ENCODE peak calls at places on chromosomes 1 and 21, in seven cellular contexts. Y is heart right ventricle; S is body of pancreas; O is psoas muscle; K is HFFc6; V is globus pallidus; J is activated naive CD4-positive, alpha-beta T cell treated with anti-CD3 and anti-CD28 coated beads for 36 hours. M is an unnamed sample.
A peak's percentile ranks its signal among the peaks of the same experiment; 100 is the strongest.

GRCh38 chr21:37276377-37276776 is 9.2 kb upstream of the VPS26C start:
- DNase-seq in Y (no peak), S (no peak), O (no peak), K (no peak), V (no peak), J (no peak), M (no peak)

GRCh38 chr1:209576392-209576791 is 7.1 kb upstream of the CAMK1G start:
- DNase-seq in Y (no peak), S (no peak), O (no peak), K (no peak), V (no peak), J (no peak), M (no peak)

GRCh38 chr1:228088586-228089498 is 6.3 kb downstream of the ARF1 start:
- DNase-seq in Y (no peak), S (peak; percentile 10), O (peak; percentile 49), K (no peak), V (no peak), J (no peak), M (no peak)

GRCh38 chr1:11845641-11846335 is 1.8 kb downstream of the NPPA start:
- DNase-seq in Y (no peak), S (no peak), O (no peak), K (no peak), V (no peak), J (no peak), M (no peak)

GRCh38 chr1:153770812-153771211 is 4.4 kb upstream of the SLC27A3 start:
- DNase-seq in Y (peak; percentile 66), S (no peak), O (no peak), K (no peak), V (no peak), J (no peak), M (no peak)

GRCh38 chr1:21084111-21084510 is 92.6 kb downstream of the EIF4G3 start:
- DNase-seq in Y (no peak), S (no peak), O (no peak), K (no peak), V (no peak), J (peak; percentile 7), M (no peak)

GRCh38 chr1:228332797-228333738 is 73.6 kb downstream of the TRIM11 start:
- DNase-seq in Y (no peak), S (peak; percentile 3), O (peak; percentile 50), K (no peak), V (no peak), J (no peak), M (no peak)

GRCh38 chr21:41778974-41779600 is 12.2 kb upstream of the RIPK4 start:
- DNase-seq in Y (no peak), S (peak; percentile 74), O (no peak), K (no peak), V (no peak), J (no peak), M (no peak)

GRCh38 chr1:168408531-168409242 is 128.0 kb downstream of the TBX19 start:
- DNase-seq in Y (no peak), S (no peak), O (no peak), K (peak; percentile 6), V (no peak), J (peak; percentile 82), M (peak; percentile 30)

GRCh38 chr1:204073837-204074273 is 940 bp downstream of the SOX13 start:
- DNase-seq in Y (no peak), S (peak; percentile 38), O (peak; percentile 64), K (no peak), V (peak; percentile 49), J (no peak), M (no peak)

GRCh38 chr1:154324669-154325582 is at the start of gene ATP8B2:
- DNase-seq in Y (peak; percentile 80), S (peak; percentile 77), O (peak; percentile 83), K (peak; percentile 64), V (peak; percentile 70), J (peak; percentile 90), M (peak; percentile 76)

GRCh38 chr1:86409416-86410021 is 13.4 kb upstream of the ODF2L start:
- DNase-seq in Y (no peak), S (no peak), O (no peak), K (no peak), V (no peak), J (no peak), M (no peak)

GRCh38 chr1:41342774-41343355 is 18.4 kb upstream of the FOXO6 start:
- DNase-seq in Y (no peak), S (no peak), O (no peak), K (no peak), V (no peak), J (no peak), M (no peak)

GRCh38 chr1:153776971-153777370 is 1.8 kb downstream of the SLC27A3 start:
- DNase-seq in Y (no peak), S (no peak), O (no peak), K (no peak), V (no peak), J (no peak), M (no peak)

GRCh38 chr1:156004843-156005593 is 15.7 kb downstream of the SSR2 start:
- DNase-seq in Y (no peak), S (no peak), O (no peak), K (no peak), V (no peak), J (peak; percentile 46), M (no peak)

GRCh38 chr1:214458541-214458940 is 92.9 kb downstream of the PTPN14 start:
- DNase-seq in Y (no peak), S (no peak), O (no peak), K (no peak), V (no peak), J (no peak), M (no peak)

GRCh38 chr21:26148071-26148470 is 22.5 kb downstream of the APP start:
- DNase-seq in Y (no peak), S (no peak), O (no peak), K (no peak), V (no peak), J (no peak), M (no peak)

GRCh38 chr1:192550922-192551534 is 24.5 kb upstream of the RGS1 start:
- DNase-seq in Y (no peak), S (no peak), O (no peak), K (peak; percentile 91), V (no peak), J (peak; percentile 34), M (no peak)

GRCh38 chr1:42952353-42953001 is 6.2 kb downstream of the SLC2A1 start:
- DNase-seq in Y (no peak), S (no peak), O (no peak), K (no peak), V (no peak), J (no peak), M (no peak)

GRCh38 chr1:234125283-234125682 is 220.8 kb downstream of the SLC35F3 start:
- DNase-seq in Y (no peak), S (peak; percentile 37), O (no peak), K (no peak), V (no peak), J (peak; percentile 57), M (peak; percentile 8)

GRCh38 chr21:45129231-45129923 is 55.0 kb downstream of the ADARB1 start:
- DNase-seq in Y (peak; percentile 48), S (no peak), O (peak; percentile 75), K (peak; percentile 39), V (no peak), J (no peak), M (no peak)

GRCh38 chr21:31665397-31665796 is 5.9 kb downstream of the SOD1 start:
- DNase-seq in Y (no peak), S (no peak), O (no peak), K (no peak), V (no peak), J (peak; percentile 66), M (no peak)

GRCh38 chr1:203648281-203648680 is 21.6 kb downstream of the ATP2B4 start:
- DNase-seq in Y (no peak), S (no peak), O (no peak), K (no peak), V (no peak), J (no peak), M (no peak)

M was measured in activated CD4-positive, alpha-beta T cell treated with anti-CD3 and anti-CD28 coated beads, Interleukin-2, amount 50 U/mL, for 1 hour.